ENCODE peak calls at places on chromosome X, in nine cellular contexts. W is AG04450; J is CD4-positive, alpha-beta T cell; T is WTC11; Z is cardiac fibroblast; S is GM23338; C is natural killer cell; N is colonic mucosa; H is A673. Q is an unnamed sample.

GRCh38 chrX:119503484-119503861 is 35.2 kb downstream of the SLC25A5 start:
- DNase-seq in W (no peak), S (no peak), N (peak; percentile 65), C (no peak), J (no peak), Z (peak; percentile 91), T (no peak), H (no peak), Q (no peak)

GRCh38 chrX:102658551-102658950 is 7.3 kb downstream of the GPRASP1 start:
- DNase-seq in C (no peak), N (no peak), T (no peak), S (no peak), Z (peak; percentile 29), H (no peak), W (no peak), J (no peak), Q (no peak)

GRCh38 chrX:81261576-81261975 is 59.7 kb downstream of the SH3BGRL start:
- DNase-seq in J (no peak), C (no peak), Z (peak; percentile 59), N (no peak), W (no peak), T (no peak), H (no peak), S (no peak), Q (no peak)

GRCh38 chrX:41332408-41332987 is 1.5 kb upstream of the DDX3X start:
- DNase-seq in Z (peak; percentile 40), W (no peak), H (no peak), C (no peak), J (peak; percentile 4), N (peak; percentile 48), T (no peak), S (peak; percentile 24), Q (peak; percentile 17)

GRCh38 chrX:134676440-134676839 is 18.2 kb upstream of the PLAC1 start:
- DNase-seq in H (no peak), S (no peak), J (no peak), N (no peak), Z (peak; percentile 76), W (no peak), T (no peak), C (no peak), Q (no peak)

GRCh38 chrX:116111934-116112595 is 58.5 kb upstream of the AGTR2 start:
- DNase-seq in W (no peak), H (no peak), S (no peak), N (no peak), T (no peak), Z (no peak), J (no peak), C (no peak), Q (no peak)

GRCh38 chrX:10502961-10503360 is 117.4 kb downstream of the MID1 start:
- DNase-seq in T (no peak), S (no peak), J (no peak), W (no peak), N (no peak), C (no peak), H (no peak), Z (no peak), Q (no peak)

GRCh38 chrX:53312946-53313745 is 31.8 kb upstream of the IQSEC2 start:
- DNase-seq in H (peak; percentile 70), T (peak; percentile 68), C (peak; percentile 44), J (peak; percentile 37), N (peak; percentile 82), S (peak; percentile 70), Z (peak; percentile 56), W (no peak), Q (peak; percentile 54)

GRCh38 chrX:136183175-136183574 is 35.8 kb downstream of the FHL1 start:
- DNase-seq in T (no peak), H (no peak), C (no peak), J (no peak), Z (no peak), W (no peak), N (no peak), S (no peak), Q (no peak)

GRCh38 chrX:48520976-48521352 is 644 bp upstream of the EBP start:
- DNase-seq in J (no peak), Z (no peak), N (no peak), T (no peak), C (no peak), S (peak; percentile 56), W (no peak), H (peak; percentile 14), Q (no peak)

DNA sequence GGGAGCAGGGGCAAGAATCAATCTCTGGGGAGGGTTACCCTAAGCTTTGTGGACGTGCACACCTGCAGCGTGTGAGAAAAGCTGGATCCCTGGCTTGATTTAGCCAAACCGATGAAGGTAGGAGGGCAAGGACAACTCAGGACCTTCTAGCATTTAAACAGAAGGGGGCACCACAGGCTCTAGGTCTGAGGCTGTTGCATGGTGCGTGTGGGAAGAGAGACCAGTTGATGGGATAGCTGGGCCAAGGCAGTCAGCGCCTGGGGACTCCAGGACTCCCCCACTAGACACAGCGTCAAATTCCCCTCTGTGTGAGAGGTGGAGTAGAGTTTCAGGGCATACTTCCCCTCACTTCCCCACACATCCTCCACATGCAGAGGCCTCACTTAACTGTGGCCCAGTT is 4.3 kb downstream of the GABRQ start:
- DNase-seq in H (peak; percentile 6), T (peak; percentile 21), W (no peak), Z (peak; percentile 0), N (no peak), J (no peak), C (no peak), S (peak; percentile 60), Q (no peak)
- TF ChIP-seq CTCF in H (peak; percentile 24), T (no peak), W (peak; percentile 7), Z (no peak), N (no peak), J (no peak), C (no peak), S (peak; percentile 28), Q (no peak)

GRCh38 chrX:15343075-15343476 is 7.8 kb upstream of the PIGA start:
- DNase-seq in T (no peak), H (peak; percentile 27), N (no peak), S (no peak), Z (peak; percentile 61), C (no peak), W (no peak), J (no peak), Q (no peak)

GRCh38 chrX:15340867-15341266 is 5.5 kb upstream of the PIGA start:
- DNase-seq in W (no peak), Z (no peak), N (no peak), H (no peak), T (no peak), S (no peak), J (no peak), C (no peak), Q (no peak)

GRCh38 chrX:15349046-15349445 is 13.7 kb upstream of the PIGA start:
- DNase-seq in J (no peak), Z (peak; percentile 81), C (no peak), N (peak; percentile 23), H (peak; percentile 82), W (peak; percentile 53), S (peak; percentile 76), T (no peak), Q (peak; percentile 21)

GRCh38 chrX:15344106-15344505 is 8.8 kb upstream of the PIGA start:
- DNase-seq in W (no peak), N (no peak), H (no peak), T (peak; percentile 14), C (no peak), S (peak; percentile 41), J (no peak), Z (no peak), Q (no peak)
- TF ChIP-seq CTCF in W (no peak), N (no peak), H (no peak), T (no peak), C (no peak), S (no peak), J (no peak), Z (no peak), Q (no peak)

DNA sequence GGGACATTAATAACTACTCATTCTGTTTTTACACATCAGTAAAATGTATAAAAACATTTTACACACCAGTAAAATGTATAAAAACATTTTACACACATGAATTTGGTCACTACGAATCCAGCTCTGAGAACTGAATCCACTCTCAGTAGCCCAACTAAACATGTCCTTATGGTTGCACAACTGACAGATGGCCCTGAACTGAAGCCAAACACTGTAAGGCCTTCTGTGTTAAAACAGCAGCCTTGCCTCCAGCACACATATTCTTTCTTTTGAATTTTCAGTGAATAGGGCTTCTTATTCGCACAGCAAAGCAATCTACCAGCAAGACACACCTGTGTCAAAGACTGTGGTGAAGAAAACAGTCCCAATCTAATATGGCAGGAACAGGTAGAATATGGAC is 169.9 kb upstream of the FMR1 start:
- DNase-seq in Z (no peak), C (no peak), W (no peak), J (no peak), H (no peak), T (no peak), N (no peak), S (no peak), Q (no peak)
- TF ChIP-seq CTCF in Z (no peak), C (no peak), W (no peak), J (no peak), H (no peak), T (no peak), N (no peak), S (no peak), Q (no peak)

GRCh38 chrX:74614193-74614909 is at the start of gene RLIM:
- DNase-seq in N (peak; percentile 91), Z (peak; percentile 98), H (peak; percentile 97), W (peak; percentile 90), S (peak; percentile 93), T (peak; percentile 86), C (peak; percentile 83), J (peak; percentile 85), Q (peak; percentile 82)

DNA sequence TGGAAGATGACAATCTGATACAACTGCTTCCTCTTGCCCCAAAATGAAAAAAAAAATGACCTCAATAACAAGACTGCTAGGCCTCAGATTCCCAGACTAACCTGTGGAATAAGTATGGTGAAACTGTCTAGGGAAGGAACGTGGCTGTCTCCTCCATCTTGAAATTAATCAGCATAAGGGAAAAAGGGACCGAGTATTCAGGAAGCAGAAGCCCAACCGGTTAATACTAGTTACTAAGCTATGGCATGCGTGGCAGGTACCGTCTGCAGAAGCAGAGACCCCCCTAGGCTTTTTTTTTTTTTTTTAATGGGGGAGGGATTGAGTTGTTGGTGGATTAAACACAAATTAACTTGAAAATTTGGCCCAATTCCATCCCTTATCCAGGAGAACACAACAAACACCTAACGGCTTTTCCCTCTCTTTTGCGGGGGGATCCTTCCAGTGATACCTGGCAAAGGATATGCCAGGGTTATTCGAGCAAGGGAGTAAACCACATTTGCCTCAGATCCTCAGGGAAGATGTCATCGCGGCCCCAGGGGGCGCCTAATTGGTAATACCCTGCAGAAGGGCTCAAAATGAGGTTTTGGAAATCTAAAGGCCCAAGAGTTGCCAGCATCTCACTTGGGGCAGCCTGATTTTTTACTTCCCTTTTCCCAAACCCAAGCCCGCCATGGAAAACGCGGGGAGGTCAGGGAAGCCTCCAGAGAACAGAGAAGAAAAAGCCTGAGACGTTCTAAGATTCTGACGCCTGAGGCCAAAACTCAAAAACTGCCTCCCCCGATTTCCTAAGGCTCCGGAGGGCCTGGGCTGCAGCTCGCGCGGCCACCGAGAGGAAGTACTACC is 853 bp downstream of the RLIM start:
- DNase-seq in C (no peak), H (peak; percentile 31), J (peak; percentile 1), W (no peak), S (peak; percentile 19), N (peak; percentile 19), T (no peak), Z (peak; percentile 49), Q (no peak)
- TF ChIP-seq CTCF in C (no peak), H (no peak), J (no peak), W (no peak), S (no peak), N (no peak), T (no peak), Z (peak; percentile 6), Q (no peak)